ENCODE peak calls at places on chromosome 21, in five cellular contexts. Y, L, N, G and D are unnamed samples.

GRCh38 chr21:34024382-34024693 is 49.0 kb upstream of the MRPS6 start:
- DNase-seq in N (no peak), G (no peak), Y (no peak), L (no peak), D (no peak)

GRCh38 chr21:39915881-39916280 is 48.6 kb downstream of the PCP4 start:
- DNase-seq in L (no peak), Y (peak), N (no peak), G (no peak), D (no peak)

GRCh38 chr21:35256468-35256988 is 207.4 kb upstream of the RUNX1 start:
- DNase-seq in N (peak), L (peak), Y (peak), G (peak), D (peak)

GRCh38 chr21:21039624-21040023 is 41.4 kb downstream of the NCAM2 start:
- DNase-seq in N (no peak), Y (no peak), G (no peak), L (no peak), D (no peak)

GRCh38 chr21:34911360-34911759 is 137.7 kb downstream of the RUNX1 start:
- DNase-seq in L (no peak), N (no peak), G (no peak), Y (no peak), D (no peak)

GRCh38 chr21:39863111-39863510 is 4.1 kb upstream of the PCP4 start:
- DNase-seq in Y (no peak), N (no peak), L (peak), G (no peak), D (no peak)

GRCh38 chr21:32572574-32573420 is 12.5 kb downstream of the TCP10L start:
- DNase-seq in G (no peak), Y (no peak), N (peak), L (peak), D (no peak)

GRCh38 chr21:41403966-41404365 is 22.1 kb upstream of the MX1 start:
- DNase-seq in Y (no peak), G (no peak), L (no peak), N (peak), D (no peak)